ENCODE peak calls at places on chromosome 18, in eight cellular contexts. One of them, this sample, is unnamed. For H3K27me3, the result is how much of the 10 kb centered on the place peaks cover.

GRCh38 chr18:53551868-53552426 is 672.5 kb downstream of the MBD2 start:
- DNase-seq in body of pancreas: no peak
- DNase-seq in CD8-positive, alpha-beta memory T cell: no peak
- DNase-seq in HCT116: no peak
- DNase-seq in CD4-positive, alpha-beta memory T cell: no peak
- DNase-seq in PC-3: no peak
- DNase-seq in naive thymus-derived CD4-positive, alpha-beta T cell: no peak
- DNase-seq in GM23248: no peak
- DNase-seq in this sample: no peak

GRCh38 chr18:31057917-31058316 is 15.4 kb upstream of the DSC3 start:
- DNase-seq in body of pancreas: no peak
- DNase-seq in CD8-positive, alpha-beta memory T cell: no peak
- DNase-seq in naive thymus-derived CD4-positive, alpha-beta T cell: no peak
- DNase-seq in CD4-positive, alpha-beta memory T cell: no peak
- DNase-seq in PC-3: no peak
- DNase-seq in HCT116: no peak
- DNase-seq in GM23248: no peak
- DNase-seq in this sample: no peak

GRCh38 chr18:52572036-52572750 is 232.2 kb downstream of the DCC start:
- DNase-seq in body of pancreas: no peak
- DNase-seq in CD8-positive, alpha-beta memory T cell: no peak
- DNase-seq in GM23248: no peak
- DNase-seq in naive thymus-derived CD4-positive, alpha-beta T cell: no peak
- DNase-seq in HCT116: no peak
- DNase-seq in PC-3: no peak
- DNase-seq in CD4-positive, alpha-beta memory T cell: no peak
- DNase-seq in this sample: peak

GRCh38 chr18:9996104-9996503 is 82.3 kb downstream of the VAPA start:
- DNase-seq in naive thymus-derived CD4-positive, alpha-beta T cell: no peak
- DNase-seq in CD4-positive, alpha-beta memory T cell: no peak
- DNase-seq in body of pancreas: no peak
- DNase-seq in CD8-positive, alpha-beta memory T cell: no peak
- DNase-seq in HCT116: no peak
- DNase-seq in PC-3: no peak
- DNase-seq in GM23248: no peak
- DNase-seq in this sample: no peak

GRCh38 chr18:62585274-62586147 is 62.7 kb downstream of the ZCCHC2 start:
- DNase-seq in GM23248: no peak
- DNase-seq in CD4-positive, alpha-beta memory T cell: no peak
- DNase-seq in naive thymus-derived CD4-positive, alpha-beta T cell: no peak
- DNase-seq in PC-3: no peak
- DNase-seq in HCT116: no peak
- DNase-seq in CD8-positive, alpha-beta memory T cell: no peak
- DNase-seq in body of pancreas: no peak
- DNase-seq in this sample: no peak

GRCh38 chr18:45657357-45658335 is 42.4 kb downstream of the SLC14A2 start:
- DNase-seq in CD8-positive, alpha-beta memory T cell: no peak
- DNase-seq in GM23248: peak
- DNase-seq in body of pancreas: no peak
- DNase-seq in PC-3: peak
- DNase-seq in HCT116: no peak
- DNase-seq in CD4-positive, alpha-beta memory T cell: peak
- DNase-seq in naive thymus-derived CD4-positive, alpha-beta T cell: peak
- DNase-seq in this sample: no peak

GRCh38 chr18:10504723-10505122 is 21.1 kb upstream of the NAPG start:
- DNase-seq in naive thymus-derived CD4-positive, alpha-beta T cell: no peak
- DNase-seq in body of pancreas: no peak
- DNase-seq in CD8-positive, alpha-beta memory T cell: no peak
- DNase-seq in HCT116: no peak
- DNase-seq in CD4-positive, alpha-beta memory T cell: no peak
- DNase-seq in GM23248: no peak
- DNase-seq in PC-3: no peak
- DNase-seq in this sample: no peak

GRCh38 chr18:45169610-45170009 is 445.7 kb upstream of the SLC14A2 start:
- DNase-seq in body of pancreas: peak
- DNase-seq in CD4-positive, alpha-beta memory T cell: no peak
- DNase-seq in HCT116: no peak
- DNase-seq in CD8-positive, alpha-beta memory T cell: no peak
- DNase-seq in PC-3: peak
- DNase-seq in GM23248: peak
- DNase-seq in naive thymus-derived CD4-positive, alpha-beta T cell: no peak
- DNase-seq in this sample: no peak

GRCh38 chr18:33470229-33470628 is 29.7 kb upstream of the CCDC178 start:
- DNase-seq in CD8-positive, alpha-beta memory T cell: no peak
- DNase-seq in body of pancreas: no peak
- DNase-seq in naive thymus-derived CD4-positive, alpha-beta T cell: no peak
- DNase-seq in HCT116: no peak
- DNase-seq in GM23248: no peak
- DNase-seq in PC-3: peak
- DNase-seq in CD4-positive, alpha-beta memory T cell: no peak
- DNase-seq in this sample: no peak

GRCh38 chr18:34959211-34959829 is 81.9 kb upstream of the MAPRE2 start:
- DNase-seq in naive thymus-derived CD4-positive, alpha-beta T cell: no peak
- DNase-seq in GM23248: no peak
- DNase-seq in CD4-positive, alpha-beta memory T cell: no peak
- DNase-seq in HCT116: no peak
- DNase-seq in body of pancreas: no peak
- DNase-seq in PC-3: no peak
- DNase-seq in CD8-positive, alpha-beta memory T cell: no peak
- DNase-seq in this sample: no peak
- H3K4me3 ChIP-seq in naive thymus-derived CD4-positive, alpha-beta T cell: no peak
- H3K4me3 ChIP-seq in GM23248: no peak
- H3K4me3 ChIP-seq in CD4-positive, alpha-beta memory T cell: no peak
- H3K4me3 ChIP-seq in HCT116: no peak
- H3K4me3 ChIP-seq in body of pancreas: no peak
- H3K4me3 ChIP-seq in PC-3: no peak
- H3K4me3 ChIP-seq in CD8-positive, alpha-beta memory T cell: no peak
- H3K4me3 ChIP-seq in this sample: no peak

GRCh38 chr18:68462148-68462547 is 252.8 kb downstream of the TMX3 start:
- DNase-seq in PC-3: no peak
- DNase-seq in body of pancreas: no peak
- DNase-seq in HCT116: no peak
- DNase-seq in CD8-positive, alpha-beta memory T cell: no peak
- DNase-seq in CD4-positive, alpha-beta memory T cell: no peak
- DNase-seq in GM23248: no peak
- DNase-seq in naive thymus-derived CD4-positive, alpha-beta T cell: no peak
- DNase-seq in this sample: no peak
- H3K27ac ChIP-seq in PC-3: no peak
- H3K27ac ChIP-seq in body of pancreas: no peak
- H3K27ac ChIP-seq in HCT116: no peak
- H3K27ac ChIP-seq in CD8-positive, alpha-beta memory T cell: no peak
- H3K27ac ChIP-seq in CD4-positive, alpha-beta memory T cell: no peak
- H3K27ac ChIP-seq in GM23248: no peak
- H3K27ac ChIP-seq in naive thymus-derived CD4-positive, alpha-beta T cell: no peak
- H3K27ac ChIP-seq in this sample: no peak

GRCh38 chr18:21912339-21913239 is 172.0 kb downstream of the MIB1 start:
- DNase-seq in body of pancreas: no peak
- DNase-seq in HCT116: no peak
- DNase-seq in PC-3: peak
- DNase-seq in CD4-positive, alpha-beta memory T cell: no peak
- DNase-seq in GM23248: no peak
- DNase-seq in naive thymus-derived CD4-positive, alpha-beta T cell: no peak
- DNase-seq in CD8-positive, alpha-beta memory T cell: no peak
- DNase-seq in this sample: peak

GRCh38 chr18:21914739-21915319 is 174.2 kb downstream of the MIB1 start:
- DNase-seq in PC-3: peak
- DNase-seq in HCT116: peak
- DNase-seq in naive thymus-derived CD4-positive, alpha-beta T cell: no peak
- DNase-seq in body of pancreas: peak
- DNase-seq in CD4-positive, alpha-beta memory T cell: no peak
- DNase-seq in GM23248: peak
- DNase-seq in CD8-positive, alpha-beta memory T cell: no peak
- DNase-seq in this sample: peak

GRCh38 chr18:21915546-21915945 is 175.0 kb downstream of the MIB1 start:
- DNase-seq in CD4-positive, alpha-beta memory T cell: no peak
- DNase-seq in CD8-positive, alpha-beta memory T cell: no peak
- DNase-seq in body of pancreas: no peak
- DNase-seq in PC-3: no peak
- DNase-seq in naive thymus-derived CD4-positive, alpha-beta T cell: no peak
- DNase-seq in GM23248: no peak
- DNase-seq in HCT116: no peak
- DNase-seq in this sample: no peak

GRCh38 chr18:21918693-21919092 is 178.1 kb downstream of the MIB1 start:
- DNase-seq in CD4-positive, alpha-beta memory T cell: no peak
- DNase-seq in GM23248: no peak
- DNase-seq in HCT116: no peak
- DNase-seq in naive thymus-derived CD4-positive, alpha-beta T cell: no peak
- DNase-seq in body of pancreas: no peak
- DNase-seq in CD8-positive, alpha-beta memory T cell: no peak
- DNase-seq in PC-3: no peak
- DNase-seq in this sample: no peak

GRCh38 chr18:21916594-21916993 is 176.0 kb downstream of the MIB1 start:
- DNase-seq in naive thymus-derived CD4-positive, alpha-beta T cell: no peak
- DNase-seq in PC-3: no peak
- DNase-seq in GM23248: no peak
- DNase-seq in body of pancreas: no peak
- DNase-seq in CD4-positive, alpha-beta memory T cell: no peak
- DNase-seq in HCT116: no peak
- DNase-seq in CD8-positive, alpha-beta memory T cell: no peak
- DNase-seq in this sample: no peak
- H3K27me3 ChIP-seq in naive thymus-derived CD4-positive, alpha-beta T cell: under half
- H3K27me3 ChIP-seq in PC-3: under half
- H3K27me3 ChIP-seq in GM23248: under half
- H3K27me3 ChIP-seq in body of pancreas: under half
- H3K27me3 ChIP-seq in CD4-positive, alpha-beta memory T cell: under half
- H3K27me3 ChIP-seq in HCT116: under half
- H3K27me3 ChIP-seq in CD8-positive, alpha-beta memory T cell: under half
- H3K27me3 ChIP-seq in this sample: under half

GRCh38 chr18:50193796-50194622 is 938 bp downstream of the MYO5B start:
- DNase-seq in GM23248: no peak
- DNase-seq in naive thymus-derived CD4-positive, alpha-beta T cell: no peak
- DNase-seq in HCT116: no peak
- DNase-seq in CD4-positive, alpha-beta memory T cell: no peak
- DNase-seq in body of pancreas: peak
- DNase-seq in CD8-positive, alpha-beta memory T cell: no peak
- DNase-seq in PC-3: peak
- DNase-seq in this sample: no peak

GRCh38 chr18:50192903-50193795 is 1.8 kb downstream of the MYO5B start:
- DNase-seq in PC-3: peak
- DNase-seq in naive thymus-derived CD4-positive, alpha-beta T cell: no peak
- DNase-seq in GM23248: no peak
- DNase-seq in CD8-positive, alpha-beta memory T cell: no peak
- DNase-seq in HCT116: no peak
- DNase-seq in CD4-positive, alpha-beta memory T cell: no peak
- DNase-seq in body of pancreas: peak
- DNase-seq in this sample: no peak

GRCh38 chr18:50196261-50196660 is 1.3 kb upstream of the MYO5B start:
- DNase-seq in PC-3: no peak
- DNase-seq in CD4-positive, alpha-beta memory T cell: no peak
- DNase-seq in body of pancreas: no peak
- DNase-seq in naive thymus-derived CD4-positive, alpha-beta T cell: no peak
- DNase-seq in CD8-positive, alpha-beta memory T cell: no peak
- DNase-seq in GM23248: no peak
- DNase-seq in HCT116: no peak
- DNase-seq in this sample: no peak

GRCh38 chr18:50195689-50196088 is 742 bp upstream of the MYO5B start:
- DNase-seq in body of pancreas: peak
- DNase-seq in CD4-positive, alpha-beta memory T cell: no peak
- DNase-seq in GM23248: no peak
- DNase-seq in naive thymus-derived CD4-positive, alpha-beta T cell: no peak
- DNase-seq in CD8-positive, alpha-beta memory T cell: no peak
- DNase-seq in HCT116: no peak
- DNase-seq in PC-3: no peak
- DNase-seq in this sample: no peak

GRCh38 chr18:50194623-50195532 is at the start of gene MYO5B:
- DNase-seq in HCT116: peak
- DNase-seq in CD8-positive, alpha-beta memory T cell: peak
- DNase-seq in GM23248: peak
- DNase-seq in PC-3: peak
- DNase-seq in body of pancreas: peak
- DNase-seq in naive thymus-derived CD4-positive, alpha-beta T cell: peak
- DNase-seq in CD4-positive, alpha-beta memory T cell: peak
- DNase-seq in this sample: no peak
- H3K4me3 ChIP-seq in HCT116: peak
- H3K4me3 ChIP-seq in CD8-positive, alpha-beta memory T cell: no peak
- H3K4me3 ChIP-seq in GM23248: peak
- H3K4me3 ChIP-seq in PC-3: peak
- H3K4me3 ChIP-seq in body of pancreas: peak
- H3K4me3 ChIP-seq in naive thymus-derived CD4-positive, alpha-beta T cell: peak
- H3K4me3 ChIP-seq in CD4-positive, alpha-beta memory T cell: no peak
- H3K4me3 ChIP-seq in this sample: no peak